ENCODE peak calls at places on chromosomes 5 and 9, in five cellular contexts. C is hepatocyte; O is effector memory CD8-positive, alpha-beta T cell; J is stimulated activated CD8-positive, alpha-beta memory T cell treated with anti-CD3 and anti-CD28 coated beads, Interleukin-15, amount 100 ng/mL, for 1 hour; M is neural crest cell. W is an unnamed sample.

GRCh38 chr5:115542076-115542475 is 2.5 kb downstream of the FEM1C start:
- DNase-seq in C (no peak), J (no peak), M (no peak), O (no peak), W (no peak)

GRCh38 chr5:57166250-57166649 is 7.6 kb upstream of the GPBP1 start:
- DNase-seq in O (no peak), M (no peak), C (no peak), J (no peak), W (peak)

GRCh38 chr5:127076730-127077129 is 3.4 kb upstream of the C5orf63 start:
- DNase-seq in O (no peak), M (no peak), J (no peak), C (no peak), W (peak)

GRCh38 chr9:6538666-6539071 is 106.9 kb downstream of the GLDC start:
- DNase-seq in C (no peak), M (no peak), O (no peak), J (no peak), W (peak)

GRCh38 chr9:3464033-3464638 is 61.7 kb downstream of the RFX3 start:
- DNase-seq in O (no peak), M (no peak), J (no peak), C (no peak), W (peak)

GRCh38 chr5:166639151-166639550 is 1652.3 kb upstream of the WWC1 start:
- DNase-seq in M (no peak), J (no peak), O (no peak), C (no peak), W (no peak)

GRCh38 chr5:148806520-148806931 is 19.9 kb upstream of the ADRB2 start:
- DNase-seq in C (no peak), J (no peak), O (no peak), M (no peak), W (no peak)

GRCh38 chr5:475704-476101 is 32.7 kb downstream of the EXOC3 start:
- DNase-seq in M (no peak), C (no peak), J (no peak), O (no peak), W (no peak)

GRCh38 chr9:121992571-121993212 is 100.4 kb downstream of the TTLL11 start:
- DNase-seq in J (no peak), O (peak), C (peak), M (peak), W (peak)

GRCh38 chr9:116062206-116062550 is 91.4 kb upstream of the PAPPA start:
- DNase-seq in M (no peak), J (no peak), O (no peak), C (no peak), W (no peak)

W was measured in fibroblast of pulmonary artery.